ENCODE peak calls at places on chromosomes 11 and 22, in nine cellular contexts. One of them, this sample, is unnamed.

GRCh38 chr11:57498540-57498939 is 17.0 kb downstream of the SLC43A1 start:
- DNase-seq in NCI-H2029 treated with DMSO at 0.1 percent for 48 hours: no peak
- DNase-seq in body of pancreas: peak
- DNase-seq in GM23338: no peak
- DNase-seq in GM04504: no peak
- DNase-seq in AG08396: no peak
- DNase-seq in stimulated activated CD4-positive, alpha-beta T cell treated with anti-CD3 and anti-CD28 coated beads, TNF-alpha, amount 100 ng/mL, for 1 hour: no peak
- DNase-seq in mucosa of descending colon: no peak
- DNase-seq in sciatic nerve: no peak
- DNase-seq in this sample: no peak

GRCh38 chr11:120554771-120555432 is 43.4 kb downstream of the GRIK4 start:
- DNase-seq in NCI-H2029 treated with DMSO at 0.1 percent for 48 hours: no peak
- DNase-seq in body of pancreas: no peak
- DNase-seq in GM23338: peak
- DNase-seq in GM04504: no peak
- DNase-seq in AG08396: peak
- DNase-seq in stimulated activated CD4-positive, alpha-beta T cell treated with anti-CD3 and anti-CD28 coated beads, TNF-alpha, amount 100 ng/mL, for 1 hour: no peak
- DNase-seq in mucosa of descending colon: no peak
- DNase-seq in sciatic nerve: no peak
- DNase-seq in this sample: no peak

GRCh38 chr11:3859373-3859881 is 4.0 kb downstream of the STIM1 start:
- DNase-seq in NCI-H2029 treated with DMSO at 0.1 percent for 48 hours: peak
- DNase-seq in body of pancreas: peak
- DNase-seq in GM23338: peak
- DNase-seq in GM04504: no peak
- DNase-seq in AG08396: no peak
- DNase-seq in stimulated activated CD4-positive, alpha-beta T cell treated with anti-CD3 and anti-CD28 coated beads, TNF-alpha, amount 100 ng/mL, for 1 hour: no peak
- DNase-seq in mucosa of descending colon: peak
- DNase-seq in sciatic nerve: no peak
- DNase-seq in this sample: no peak

GRCh38 chr22:19691721-19692341 is 22.5 kb upstream of the SEPTIN5 start:
- DNase-seq in NCI-H2029 treated with DMSO at 0.1 percent for 48 hours: no peak
- DNase-seq in body of pancreas: no peak
- DNase-seq in GM23338: peak
- DNase-seq in GM04504: no peak
- DNase-seq in AG08396: peak
- DNase-seq in stimulated activated CD4-positive, alpha-beta T cell treated with anti-CD3 and anti-CD28 coated beads, TNF-alpha, amount 100 ng/mL, for 1 hour: no peak
- DNase-seq in mucosa of descending colon: no peak
- DNase-seq in sciatic nerve: no peak
- DNase-seq in this sample: no peak

GRCh38 chr11:91219501-91219900 is 996.7 kb upstream of the CHORDC1 start:
- DNase-seq in NCI-H2029 treated with DMSO at 0.1 percent for 48 hours: no peak
- DNase-seq in body of pancreas: no peak
- DNase-seq in GM23338: no peak
- DNase-seq in GM04504: no peak
- DNase-seq in AG08396: no peak
- DNase-seq in stimulated activated CD4-positive, alpha-beta T cell treated with anti-CD3 and anti-CD28 coated beads, TNF-alpha, amount 100 ng/mL, for 1 hour: no peak
- DNase-seq in mucosa of descending colon: no peak
- DNase-seq in sciatic nerve: no peak
- DNase-seq in this sample: no peak

GRCh38 chr11:114166389-114166788 is 106.9 kb downstream of the ZBTB16 start:
- DNase-seq in NCI-H2029 treated with DMSO at 0.1 percent for 48 hours: no peak
- DNase-seq in body of pancreas: no peak
- DNase-seq in GM23338: no peak
- DNase-seq in GM04504: no peak
- DNase-seq in AG08396: no peak
- DNase-seq in stimulated activated CD4-positive, alpha-beta T cell treated with anti-CD3 and anti-CD28 coated beads, TNF-alpha, amount 100 ng/mL, for 1 hour: no peak
- DNase-seq in mucosa of descending colon: no peak
- DNase-seq in sciatic nerve: no peak
- DNase-seq in this sample: no peak

GRCh38 chr11:46724088-46724487 is 5.1 kb downstream of the F2 start:
- DNase-seq in NCI-H2029 treated with DMSO at 0.1 percent for 48 hours: no peak
- DNase-seq in body of pancreas: no peak
- DNase-seq in GM23338: no peak
- DNase-seq in GM04504: no peak
- DNase-seq in AG08396: no peak
- DNase-seq in stimulated activated CD4-positive, alpha-beta T cell treated with anti-CD3 and anti-CD28 coated beads, TNF-alpha, amount 100 ng/mL, for 1 hour: no peak
- DNase-seq in mucosa of descending colon: no peak
- DNase-seq in sciatic nerve: no peak
- DNase-seq in this sample: no peak

GRCh38 chr22:46659791-46660186 is 39.6 kb downstream of the GRAMD4 start:
- DNase-seq in NCI-H2029 treated with DMSO at 0.1 percent for 48 hours: no peak
- DNase-seq in body of pancreas: no peak
- DNase-seq in GM23338: no peak
- DNase-seq in GM04504: no peak
- DNase-seq in AG08396: no peak
- DNase-seq in stimulated activated CD4-positive, alpha-beta T cell treated with anti-CD3 and anti-CD28 coated beads, TNF-alpha, amount 100 ng/mL, for 1 hour: no peak
- DNase-seq in mucosa of descending colon: no peak
- DNase-seq in sciatic nerve: no peak
- DNase-seq in this sample: no peak

GRCh38 chr22:23824476-23825245 is 14.1 kb downstream of the DERL3 start:
- DNase-seq in NCI-H2029 treated with DMSO at 0.1 percent for 48 hours: no peak
- DNase-seq in body of pancreas: no peak
- DNase-seq in GM23338: no peak
- DNase-seq in GM04504: no peak
- DNase-seq in AG08396: no peak
- DNase-seq in stimulated activated CD4-positive, alpha-beta T cell treated with anti-CD3 and anti-CD28 coated beads, TNF-alpha, amount 100 ng/mL, for 1 hour: no peak
- DNase-seq in mucosa of descending colon: no peak
- DNase-seq in sciatic nerve: no peak
- DNase-seq in this sample: no peak

GRCh38 chr11:134792044-134792443 is 380.0 kb upstream of the B3GAT1 start:
- DNase-seq in NCI-H2029 treated with DMSO at 0.1 percent for 48 hours: no peak
- DNase-seq in body of pancreas: no peak
- DNase-seq in GM23338: no peak
- DNase-seq in GM04504: no peak
- DNase-seq in AG08396: no peak
- DNase-seq in stimulated activated CD4-positive, alpha-beta T cell treated with anti-CD3 and anti-CD28 coated beads, TNF-alpha, amount 100 ng/mL, for 1 hour: no peak
- DNase-seq in mucosa of descending colon: no peak
- DNase-seq in sciatic nerve: no peak
- DNase-seq in this sample: no peak

GRCh38 chr11:121524233-121524631 is 71.5 kb upstream of the SORL1-AS1 start:
- DNase-seq in NCI-H2029 treated with DMSO at 0.1 percent for 48 hours: peak
- DNase-seq in body of pancreas: no peak
- DNase-seq in GM23338: no peak
- DNase-seq in GM04504: no peak
- DNase-seq in AG08396: no peak
- DNase-seq in stimulated activated CD4-positive, alpha-beta T cell treated with anti-CD3 and anti-CD28 coated beads, TNF-alpha, amount 100 ng/mL, for 1 hour: no peak
- DNase-seq in mucosa of descending colon: no peak
- DNase-seq in sciatic nerve: no peak
- DNase-seq in this sample: no peak

GRCh38 chr11:11268706-11269105 is 84.3 kb downstream of the CSNK2A3 start:
- DNase-seq in NCI-H2029 treated with DMSO at 0.1 percent for 48 hours: no peak
- DNase-seq in body of pancreas: no peak
- DNase-seq in GM23338: no peak
- DNase-seq in GM04504: no peak
- DNase-seq in AG08396: no peak
- DNase-seq in stimulated activated CD4-positive, alpha-beta T cell treated with anti-CD3 and anti-CD28 coated beads, TNF-alpha, amount 100 ng/mL, for 1 hour: no peak
- DNase-seq in mucosa of descending colon: no peak
- DNase-seq in sciatic nerve: no peak
- DNase-seq in this sample: no peak

GRCh38 chr22:47448231-47449035 is 686.0 kb downstream of the TBC1D22A start:
- DNase-seq in NCI-H2029 treated with DMSO at 0.1 percent for 48 hours: no peak
- DNase-seq in body of pancreas: no peak
- DNase-seq in GM23338: no peak
- DNase-seq in GM04504: no peak
- DNase-seq in AG08396: no peak
- DNase-seq in stimulated activated CD4-positive, alpha-beta T cell treated with anti-CD3 and anti-CD28 coated beads, TNF-alpha, amount 100 ng/mL, for 1 hour: no peak
- DNase-seq in mucosa of descending colon: no peak
- DNase-seq in sciatic nerve: no peak
- DNase-seq in this sample: no peak

GRCh38 chr22:40107756-40108437 is 69.8 kb upstream of the TNRC6B start:
- DNase-seq in NCI-H2029 treated with DMSO at 0.1 percent for 48 hours: peak
- DNase-seq in body of pancreas: peak
- DNase-seq in GM23338: no peak
- DNase-seq in GM04504: peak
- DNase-seq in AG08396: peak
- DNase-seq in stimulated activated CD4-positive, alpha-beta T cell treated with anti-CD3 and anti-CD28 coated beads, TNF-alpha, amount 100 ng/mL, for 1 hour: no peak
- DNase-seq in mucosa of descending colon: no peak
- DNase-seq in sciatic nerve: no peak
- DNase-seq in this sample: no peak

GRCh38 chr11:118295834-118296454 is 8.6 kb upstream of the CD3E start:
- DNase-seq in NCI-H2029 treated with DMSO at 0.1 percent for 48 hours: no peak
- DNase-seq in body of pancreas: peak
- DNase-seq in GM23338: peak
- DNase-seq in GM04504: no peak
- DNase-seq in AG08396: no peak
- DNase-seq in stimulated activated CD4-positive, alpha-beta T cell treated with anti-CD3 and anti-CD28 coated beads, TNF-alpha, amount 100 ng/mL, for 1 hour: no peak
- DNase-seq in mucosa of descending colon: no peak
- DNase-seq in sciatic nerve: no peak
- DNase-seq in this sample: no peak

GRCh38 chr11:31598454-31598853 is 88.9 kb downstream of the ELP4 start:
- DNase-seq in NCI-H2029 treated with DMSO at 0.1 percent for 48 hours: no peak
- DNase-seq in body of pancreas: no peak
- DNase-seq in GM23338: no peak
- DNase-seq in GM04504: no peak
- DNase-seq in AG08396: no peak
- DNase-seq in stimulated activated CD4-positive, alpha-beta T cell treated with anti-CD3 and anti-CD28 coated beads, TNF-alpha, amount 100 ng/mL, for 1 hour: no peak
- DNase-seq in mucosa of descending colon: no peak
- DNase-seq in sciatic nerve: no peak
- DNase-seq in this sample: no peak

GRCh38 chr11:34548278-34548677 is 34.7 kb upstream of the ELF5 start:
- DNase-seq in NCI-H2029 treated with DMSO at 0.1 percent for 48 hours: peak
- DNase-seq in body of pancreas: no peak
- DNase-seq in GM23338: no peak
- DNase-seq in GM04504: no peak
- DNase-seq in AG08396: no peak
- DNase-seq in stimulated activated CD4-positive, alpha-beta T cell treated with anti-CD3 and anti-CD28 coated beads, TNF-alpha, amount 100 ng/mL, for 1 hour: no peak
- DNase-seq in mucosa of descending colon: no peak
- DNase-seq in sciatic nerve: no peak
- DNase-seq in this sample: no peak

This sample was measured in NCI-H1105 treated with DMSO at 0.1 percent for 48 hours.